ENCODE peak calls at places on chromosome 22, in eight cellular contexts. S is PC-9; P is GM23338; K is fibroblast of lung; Y is frontal cortex; L is endothelial cell; H is activated CD4-positive, CD25-positive, alpha-beta regulatory T cell; Q is activated naive CD4-positive, alpha-beta T cell. T is an unnamed sample.

GRCh38 chr22:39315389-39315788 is 4.0 kb downstream of the RPL3 start:
- DNase-seq in Y (no peak), Q (no peak), K (no peak), H (no peak), S (no peak), L (no peak), P (no peak), T (no peak)

GRCh38 chr22:28864878-28865596 is 18.3 kb upstream of the ZNRF3 start:
- DNase-seq in P (no peak), K (no peak), Q (no peak), L (no peak), H (no peak), Y (no peak), S (no peak), T (no peak)

GRCh38 chr22:35661377-35661937 is 13.2 kb downstream of the APOL6 start:
- DNase-seq in K (peak), P (no peak), Y (no peak), S (no peak), H (no peak), L (no peak), Q (no peak), T (peak)

GRCh38 chr22:22111267-22111751 is 128.7 kb upstream of the TOP3B start:
- DNase-seq in Q (no peak), K (peak), L (no peak), S (no peak), P (no peak), Y (no peak), H (no peak), T (no peak)

GRCh38 chr22:31947296-31947695 is 3.0 kb downstream of the YWHAH start:
- DNase-seq in Y (no peak), L (no peak), P (no peak), K (no peak), S (no peak), H (no peak), Q (no peak), T (peak)

GRCh38 chr22:37024339-37025157 is 5.0 kb downstream of the MPST start:
- DNase-seq in Y (no peak), K (no peak), S (no peak), H (no peak), P (no peak), Q (no peak), L (no peak), T (peak)

GRCh38 chr22:19852177-19852781 is 2.4 kb downstream of the GNB1L start:
- DNase-seq in P (no peak), L (no peak), Y (no peak), S (no peak), K (no peak), H (no peak), Q (no peak), T (no peak)

GRCh38 chr22:45966320-45966891 is 10.6 kb downstream of the WNT7B start:
- DNase-seq in Q (no peak), S (no peak), Y (no peak), H (no peak), P (no peak), L (no peak), K (peak), T (no peak)

GRCh38 chr22:27805841-27806240 is 4.3 kb upstream of the MN1 start:
- DNase-seq in P (no peak), Q (no peak), L (no peak), H (no peak), S (no peak), Y (no peak), K (no peak), T (no peak)

GRCh38 chr22:29208879-29209623 is 3.4 kb downstream of the EMID1 start:
- DNase-seq in K (no peak), Q (no peak), H (no peak), Y (no peak), L (no peak), P (no peak), S (no peak), T (no peak)

GRCh38 chr22:46815896-46816721 is 53.7 kb downstream of the TBC1D22A start:
- DNase-seq in Q (no peak), H (no peak), Y (no peak), P (peak), S (peak), K (peak), L (no peak), T (peak)

GRCh38 chr22:36395922-36396321 is 8.2 kb upstream of the MYH9 start:
- DNase-seq in P (no peak), Q (no peak), Y (no peak), L (no peak), H (no peak), K (peak), S (peak), T (peak)